ENCODE peak calls at places on chromosomes 3 and 15, in seven cellular contexts. U is kidney epithelial cell, S is left ventricle myocardium inferior, T is LNCaP clone FGC, C is keratinocyte, B is pancreas, Q is GM12865. N is an unnamed sample.

GRCh38 chr3:154235330-154235729 is 89.0 kb downstream of the DHX36 start:
- DNase-seq in U (peak; percentile 18), S (no peak), T (no peak), C (peak; percentile 15), B (no peak), Q (no peak), N (no peak)

GRCh38 chr3:72405943-72406585 is 442.2 kb downstream of the SHQ1 start:
- DNase-seq in U (no peak), S (no peak), T (peak; percentile 64), C (no peak), B (no peak), Q (no peak), N (no peak)

GRCh38 chr15:55318588-55319494 is at the start of the genes PIGB and PIGBOS1:
- DNase-seq in U (peak; percentile 61), S (peak; percentile 85), T (peak; percentile 71), C (peak; percentile 9), B (peak; percentile 84), Q (peak; percentile 95), N (peak; percentile 60)

GRCh38 chr15:72341361-72341760 is 21.4 kb upstream of the CELF6 start:
- DNase-seq in U (no peak), S (no peak), T (no peak), C (no peak), B (no peak), Q (no peak), N (no peak)

GRCh38 chr3:124587053-124587408 is 143.2 kb upstream of the UMPS start:
- DNase-seq in U (no peak), S (no peak), T (no peak), C (no peak), B (no peak), Q (no peak), N (no peak)

GRCh38 chr3:102449341-102449740 is 14.5 kb downstream of the ZPLD1 start:
- DNase-seq in U (no peak), S (no peak), T (no peak), C (no peak), B (no peak), Q (no peak), N (peak; percentile 16)

GRCh38 chr3:96813134-96813819 is 1.1 kb upstream of the EPHA6 start:
- DNase-seq in U (peak; percentile 10), S (peak; percentile 51), T (peak; percentile 66), C (no peak), B (peak; percentile 87), Q (peak; percentile 90), N (peak; percentile 12)

GRCh38 chr15:56996746-56997470 is 78.5 kb downstream of the TCF12 start:
- DNase-seq in U (no peak), S (no peak), T (no peak), C (no peak), B (no peak), Q (no peak), N (no peak)

GRCh38 chr15:99090011-99090699 is 14.7 kb upstream of the SYNM start:
- DNase-seq in U (no peak), S (no peak), T (no peak), C (no peak), B (no peak), Q (peak; percentile 95), N (no peak)

GRCh38 chr3:173983353-173983752 is 585.8 kb downstream of the NLGN1 start:
- DNase-seq in U (no peak), S (no peak), T (no peak), C (no peak), B (no peak), Q (no peak), N (no peak)

GRCh38 chr15:89777073-89777820 is 1.1 kb downstream of the MESP2 start:
- DNase-seq in U (no peak), S (no peak), T (no peak), C (no peak), B (no peak), Q (no peak), N (no peak)

GRCh38 chr15:83210619-83211018 is 3.0 kb upstream of the HDGFL3 start:
- DNase-seq in U (peak; percentile 64), S (no peak), T (peak; percentile 68), C (no peak), B (no peak), Q (peak; percentile 34), N (no peak)

GRCh38 chr15:40821195-40821594 is 7.3 kb downstream of the PPP1R14D start:
- DNase-seq in U (no peak), S (no peak), T (no peak), C (no peak), B (no peak), Q (no peak), N (no peak)

GRCh38 chr3:55178336-55178735 is 250.5 kb upstream of the LRTM1 start:
- DNase-seq in U (no peak), S (no peak), T (no peak), C (no peak), B (no peak), Q (no peak), N (no peak)

GRCh38 chr3:55174723-55175122 is 246.9 kb upstream of the LRTM1 start:
- DNase-seq in U (no peak), S (no peak), T (no peak), C (no peak), B (no peak), Q (no peak), N (no peak)

GRCh38 chr3:55175423-55175822 is 247.6 kb upstream of the LRTM1 start:
- DNase-seq in U (no peak), S (no peak), T (no peak), C (no peak), B (no peak), Q (no peak), N (no peak)

GRCh38 chr3:55180161-55180560 is 252.3 kb upstream of the LRTM1 start:
- DNase-seq in U (no peak), S (no peak), T (no peak), C (no peak), B (no peak), Q (no peak), N (no peak)

GRCh38 chr3:55177749-55178148 is 249.9 kb upstream of the LRTM1 start:
- DNase-seq in U (no peak), S (no peak), T (no peak), C (no peak), B (no peak), Q (no peak), N (no peak)
- H3K4me3 ChIP-seq in U (no peak overlapping the region), S (no peak overlapping the region), T (no peak overlapping the region), C (no peak overlapping the region), B (no peak overlapping the region), Q (no peak overlapping the region), N (no peak overlapping the region)

DNA sequence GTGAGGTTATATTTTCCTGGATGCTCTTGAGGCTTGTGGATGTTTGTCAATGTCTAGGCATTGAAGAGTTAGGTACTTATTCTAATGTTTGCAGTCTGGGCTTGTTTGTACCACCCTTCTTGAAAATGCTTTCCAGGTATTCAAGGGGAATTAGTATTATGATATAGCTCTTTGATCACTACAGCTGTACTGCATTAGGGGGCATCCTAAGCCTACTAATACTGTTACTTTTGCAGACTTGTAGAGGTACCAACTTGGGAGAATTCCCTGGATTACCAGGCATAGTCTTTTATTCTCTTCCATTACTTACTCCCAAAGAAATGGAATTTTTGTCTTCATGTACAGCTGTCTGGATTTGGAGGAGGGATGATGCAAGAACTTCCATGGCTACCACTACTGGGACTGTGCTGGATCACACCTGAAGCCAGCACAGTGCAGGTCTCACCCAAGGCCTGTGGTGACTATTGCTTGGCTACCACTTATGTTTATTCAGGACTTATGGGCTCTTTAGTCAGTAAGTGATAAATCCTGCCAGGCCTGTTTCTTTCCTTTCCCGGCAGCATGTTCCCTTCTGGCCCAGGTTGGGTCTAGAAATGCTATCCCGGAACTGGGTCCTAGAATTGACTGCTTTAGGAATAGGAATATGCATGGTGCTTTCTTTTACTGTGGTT is 402.9 kb downstream of the IL20RB start:
- DNase-seq in U (no peak), S (no peak), T (peak; percentile 26), C (no peak), B (no peak), Q (no peak), N (no peak)
- TF ChIP-seq CTCF in U (no peak), S (no peak), T (no peak), C (no peak), B (no peak), Q (no peak), N (no peak)

GRCh38 chr3:52493232-52494017 is 1.7 kb upstream of the STAB1 start:
- DNase-seq in U (no peak), S (no peak), T (no peak), C (no peak), B (no peak), Q (no peak), N (no peak)

GRCh38 chr3:52494446-52494845 is 692 bp upstream of the STAB1 start:
- DNase-seq in U (no peak), S (no peak), T (no peak), C (no peak), B (no peak), Q (no peak), N (no peak)

GRCh38 chr3:52495777-52496602 is 852 bp downstream of the STAB1 start:
- DNase-seq in U (no peak), S (no peak), T (no peak), C (no peak), B (no peak), Q (no peak), N (no peak)

GRCh38 chr3:52492059-52492458 is 3.1 kb upstream of the STAB1 start:
- DNase-seq in U (no peak), S (no peak), T (no peak), C (no peak), B (no peak), Q (no peak), N (no peak)

DNA sequence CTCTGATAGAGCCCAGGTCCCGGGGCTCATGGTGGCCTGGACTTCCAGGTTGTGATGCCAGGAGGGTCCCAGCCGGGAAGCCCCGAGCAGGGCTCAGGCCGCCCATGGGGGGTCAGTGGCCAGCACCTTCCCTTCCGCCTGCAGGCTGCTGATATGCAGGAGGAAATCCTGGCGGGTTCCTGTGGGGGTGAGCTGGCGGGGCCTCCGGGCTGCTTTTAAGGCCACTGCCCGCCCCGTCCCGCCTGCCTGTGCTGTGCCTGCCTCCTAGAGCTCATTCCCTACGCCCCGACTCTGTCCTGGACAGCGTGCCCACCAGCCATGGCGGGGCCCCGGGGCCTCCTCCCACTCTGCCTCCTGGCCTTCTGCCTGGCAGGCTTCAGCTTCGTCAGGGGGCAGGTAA is at the start of gene STAB1:
- DNase-seq in U (no peak), S (peak; percentile 73), T (no peak), C (no peak), B (no peak), Q (no peak), N (no peak)
- H3K4me3 ChIP-seq in U (no peak within 1 kb of the TSS), S (peak within 1 kb of the TSS; percentile 66), T (no peak within 1 kb of the TSS), C (no peak within 1 kb of the TSS), B (no peak within 1 kb of the TSS), Q (no peak within 1 kb of the TSS), N (no peak within 1 kb of the TSS)

GRCh38 chr3:107431048-107431297 is 53.7 kb downstream of the CCDC54 start:
- DNase-seq in U (no peak), S (peak; percentile 40), T (no peak), C (no peak), B (no peak), Q (peak; percentile 37), N (no peak)

GRCh38 chr3:107432646-107433045 is 55.4 kb downstream of the CCDC54 start:
- DNase-seq in U (no peak), S (no peak), T (no peak), C (no peak), B (no peak), Q (no peak), N (no peak)

GRCh38 chr3:107430214-107431047 is 53.2 kb downstream of the CCDC54 start:
- DNase-seq in U (no peak), S (no peak), T (no peak), C (no peak), B (no peak), Q (no peak), N (no peak)

GRCh38 chr3:107431298-107432012 is 54.2 kb downstream of the CCDC54 start:
- DNase-seq in U (no peak), S (peak; percentile 75), T (no peak), C (no peak), B (peak; percentile 86), Q (peak; percentile 59), N (no peak)

GRCh38 chr3:107432013-107432515 is 54.8 kb downstream of the CCDC54 start:
- DNase-seq in U (no peak), S (no peak), T (no peak), C (no peak), B (no peak), Q (no peak), N (no peak)
- TF ChIP-seq CTCF in U (no peak), S (no peak), T (no peak), C (no peak), B (no peak), Q (no peak), N (no peak)

N was measured in HFF-Myc.